ENCODE peak calls at places on chromosomes 3 and 15, in seven cellular contexts. P is naive thymus-derived CD4-positive, alpha-beta T cell; V is CD8-positive, alpha-beta T cell; Z is NCI-H510A; N is kidney epithelial cell; I is CD4-positive, alpha-beta memory T cell; T is left ventricle myocardium inferior. B is an unnamed sample.

GRCh38 chr3:15264486-15264885 is 58.4 kb downstream of the CAPN7 start:
- DNase-seq in T (no peak), N (no peak), V (no peak), I (no peak), Z (no peak), P (no peak), B (no peak)

GRCh38 chr15:100133981-100134711 is 207.6 kb downstream of the ADAMTS17 start:
- DNase-seq in N (no peak), V (no peak), T (no peak), Z (no peak), P (no peak), I (no peak), B (no peak)

GRCh38 chr15:69303337-69304175 is 4.8 kb downstream of the PAQR5 start:
- DNase-seq in Z (no peak), N (no peak), T (no peak), I (no peak), V (no peak), P (no peak), B (no peak)

GRCh38 chr3:112437146-112438022 is 61.9 kb downstream of the BTLA start:
- DNase-seq in Z (no peak), T (no peak), N (no peak), I (peak; percentile 24), V (no peak), P (no peak), B (no peak)

GRCh38 chr3:107222927-107223326 is 154.3 kb upstream of the CCDC54 start:
- DNase-seq in T (no peak), Z (no peak), N (no peak), V (no peak), P (no peak), I (no peak), B (peak; percentile 52)

GRCh38 chr15:70670680-70671079 is 92.7 kb downstream of the UACA start:
- DNase-seq in T (no peak), V (no peak), I (peak; percentile 14), N (no peak), P (peak; percentile 13), Z (no peak), B (no peak)

GRCh38 chr3:130783629-130784028 is 37.0 kb upstream of the PIK3R4 start:
- DNase-seq in T (no peak), Z (no peak), V (no peak), P (no peak), I (no peak), N (no peak), B (no peak)

GRCh38 chr15:37877851-37878577 is 56.4 kb upstream of the TMCO5A start:
- DNase-seq in N (no peak), P (no peak), Z (no peak), V (no peak), I (no peak), T (no peak), B (no peak)

GRCh38 chr15:90701880-90702630 is 15.1 kb upstream of the BLM start:
- DNase-seq in P (no peak), T (peak; percentile 33), V (no peak), I (no peak), Z (no peak), N (no peak), B (no peak)

GRCh38 chr3:59771760-59772159 is 721.9 kb upstream of the CFAP20DC start:
- DNase-seq in V (no peak), T (no peak), N (peak; percentile 93), Z (no peak), I (no peak), P (no peak), B (no peak)

GRCh38 chr3:30630238-30631030 is 24.0 kb downstream of the TGFBR2 start:
- DNase-seq in N (no peak), V (no peak), P (no peak), Z (no peak), I (no peak), T (no peak), B (no peak)

GRCh38 chr15:40908095-40908494 is 13.8 kb downstream of the VPS18 start:
- DNase-seq in Z (no peak), P (no peak), V (no peak), T (no peak), I (no peak), N (no peak), B (no peak)

GRCh38 chr15:58374147-58374546 is 57.6 kb upstream of the LIPC start:
- DNase-seq in V (no peak), T (no peak), I (no peak), P (no peak), N (no peak), Z (no peak), B (no peak)

GRCh38 chr15:61584410-61584809 is 355.3 kb upstream of the RORA start:
- DNase-seq in N (no peak), V (no peak), T (no peak), I (no peak), Z (no peak), P (no peak), B (no peak)

GRCh38 chr15:98794754-98795153 is 146.4 kb downstream of the IGF1R start:
- DNase-seq in P (no peak), N (no peak), T (no peak), Z (no peak), V (no peak), I (no peak), B (no peak)

GRCh38 chr3:52555056-52555455 is 18.7 kb downstream of the UQCC5 start:
- DNase-seq in P (no peak), Z (no peak), V (no peak), I (no peak), N (no peak), T (no peak), B (no peak)

GRCh38 chr3:159649951-159650350 is 338.7 kb upstream of the IL12A start:
- DNase-seq in P (no peak), V (no peak), I (no peak), Z (no peak), N (no peak), T (no peak), B (no peak)

GRCh38 chr3:161498259-161498921 is 1.8 kb downstream of the OTOL1 start:
- DNase-seq in I (no peak), N (no peak), T (no peak), Z (no peak), P (no peak), V (no peak), B (no peak)

GRCh38 chr3:127819086-127819485 is 3.2 kb downstream of the MGLL start:
- DNase-seq in I (no peak), V (no peak), P (no peak), N (no peak), Z (no peak), T (no peak), B (no peak)

GRCh38 chr15:70190965-70191364 is 93.2 kb upstream of the TLE3 start:
- DNase-seq in N (no peak), Z (no peak), P (no peak), T (no peak), V (no peak), I (no peak), B (no peak)

GRCh38 chr3:5022966-5023776 is 43.9 kb downstream of the BHLHE40 start:
- DNase-seq in Z (no peak), V (no peak), I (no peak), P (no peak), N (peak; percentile 99), T (no peak), B (peak; percentile 99)

GRCh38 chr15:66679657-66680108 is 22.4 kb upstream of the SMAD6 start:
- DNase-seq in T (peak; percentile 52), I (no peak), Z (no peak), V (no peak), P (no peak), N (no peak), B (no peak)

GRCh38 chr3:40468018-40468417 is 8.9 kb upstream of the ZNF619 start:
- DNase-seq in Z (no peak), V (no peak), I (no peak), T (no peak), N (no peak), P (no peak), B (no peak)

B was measured in SW 1271.